ENCODE peak calls at places on chromosome 4, in nine cellular contexts. R is NCI-H526; L is activated naive CD4-positive, alpha-beta T cell; A is NCI-H146; I is neural crest cell; S is dermis blood vessel endothelial cell; B is GM12892; M is iris pigment epithelial cell; K is glomerular endothelial cell. D is an unnamed sample.

GRCh38 chr4:39528056-39528465 is 822 bp upstream of the UGDH start:
- DNase-seq in B (no peak), I (no peak), M (peak), R (peak), A (peak), S (peak), L (no peak), K (no peak), D (no peak)

GRCh38 chr4:121072080-121072835 is at the start of gene NDNF:
- DNase-seq in B (no peak), L (no peak), S (peak), M (peak), I (peak), R (no peak), A (peak), K (no peak), D (peak)

GRCh38 chr4:56821394-56822263 is at the start of gene SPINK2:
- DNase-seq in S (no peak), K (no peak), A (peak), R (peak), M (no peak), I (peak), L (peak), B (peak), D (no peak)

GRCh38 chr4:1465173-1466033 is 59.2 kb upstream of the NKX1-1 start:
- DNase-seq in B (no peak), M (no peak), I (no peak), R (no peak), S (no peak), K (no peak), A (no peak), L (no peak), D (no peak)

GRCh38 chr4:158051401-158052235 is 121.2 kb downstream of the GASK1B start:
- DNase-seq in A (no peak), R (no peak), B (no peak), M (peak), K (no peak), S (no peak), I (no peak), L (no peak), D (peak)

GRCh38 chr4:159487284-159487747 is 384.4 kb downstream of the RAPGEF2 start:
- DNase-seq in A (peak), S (peak), M (peak), R (peak), K (peak), I (peak), L (no peak), B (peak), D (no peak)

GRCh38 chr4:74378573-74378972 is 13.6 kb downstream of the EREG start:
- DNase-seq in M (peak), R (no peak), A (no peak), K (no peak), L (no peak), S (no peak), I (no peak), B (no peak), D (no peak)

GRCh38 chr4:70183168-70183939 is 12.2 kb upstream of the ODAM start:
- DNase-seq in A (peak), M (peak), R (peak), K (peak), B (no peak), L (no peak), S (peak), I (peak), D (no peak)

GRCh38 chr4:3648195-3648594 is 116.0 kb upstream of the LRPAP1 start:
- DNase-seq in S (no peak), R (no peak), B (no peak), L (no peak), K (no peak), A (no peak), M (no peak), I (no peak), D (no peak)

GRCh38 chr4:71026086-71026485 is 32.6 kb downstream of the DCK start:
- DNase-seq in M (peak), A (no peak), L (no peak), I (no peak), B (no peak), S (peak), K (peak), R (no peak), D (no peak)

GRCh38 chr4:176229645-176230044 is 34.3 kb upstream of the SPATA4 start:
- DNase-seq in L (no peak), K (no peak), R (no peak), B (no peak), A (no peak), M (no peak), I (no peak), S (no peak), D (no peak)

GRCh38 chr4:4750187-4750586 is 109.3 kb upstream of the MSX1 start:
- DNase-seq in B (no peak), S (no peak), A (no peak), R (no peak), K (no peak), L (no peak), M (no peak), I (no peak), D (no peak)

GRCh38 chr4:153555730-153556440 is 89.7 kb downstream of the TMEM131L start:
- DNase-seq in K (no peak), R (no peak), M (peak), L (no peak), B (no peak), A (no peak), I (no peak), S (peak), D (peak)

GRCh38 chr4:138522366-138522765 is 280.2 kb upstream of the SLC7A11 start:
- DNase-seq in K (peak), A (peak), L (no peak), B (no peak), S (peak), I (no peak), M (peak), R (no peak), D (no peak)

D was measured in psoas muscle.